ENCODE peak calls at places on chromosomes 11 and 22, in four cellular contexts. I is Peyer's patch, X is fibroblast of lung, E is cardiac muscle cell. O is an unnamed sample. For H3K36me3, the result is how much of the 10 kb centered on the place peaks cover.

GRCh38 chr22:48327721-48328120 is 1500.0 kb downstream of the BRD1 start:
- DNase-seq in I (no peak), X (no peak), E (no peak), O (no peak)

GRCh38 chr11:47552086-47552580 is 799 bp downstream of the CELF1 start:
- DNase-seq in I (no peak), X (peak), E (peak), O (no peak)

GRCh38 chr22:22928666-22929380 is 41.2 kb downstream of the IGLL5 start:
- DNase-seq in I (peak), X (peak), E (no peak), O (no peak)

GRCh38 chr11:2930705-2931415 is 1.6 kb upstream of the PHLDA2 start:
- DNase-seq in I (peak), X (no peak), E (peak), O (no peak)

GRCh38 chr22:33034753-33035152 is 23.4 kb downstream of the SYN3 start:
- DNase-seq in I (no peak), X (no peak), E (no peak), O (no peak)

GRCh38 chr11:6608726-6609501 is 3.1 kb downstream of the TAF10 start:
- DNase-seq in I (peak), X (peak), E (no peak), O (no peak)

GRCh38 chr11:113475160-113475761 is at the start of gene DRD2:
- DNase-seq in I (no peak), X (peak), E (peak), O (no peak)

GRCh38 chr11:46389450-46390330 is 1.9 kb downstream of the CHRM4 start:
- DNase-seq in I (peak), X (peak), E (peak), O (no peak)

GRCh38 chr11:44988981-44989635 is 38.4 kb upstream of the TP53I11 start:
- DNase-seq in I (peak), X (no peak), E (no peak), O (no peak)

GRCh38 chr22:49101225-49101624 is 726.4 kb downstream of the BRD1 start:
- DNase-seq in I (no peak), X (no peak), E (no peak), O (no peak)

GRCh38 chr11:27456140-27456801 is 16.3 kb downstream of the LGR4 start:
- DNase-seq in I (no peak), X (peak), E (no peak), O (peak)

GRCh38 chr22:23504522-23504921 is 75.6 kb downstream of the IGLL1 start:
- DNase-seq in I (no peak), X (no peak), E (no peak), O (no peak)

GRCh38 chr11:27621440-27622161 is 78.7 kb downstream of the BDNF start:
- DNase-seq in I (no peak), X (peak), E (no peak), O (peak)

GRCh38 chr11:11349870-11350325 is 3.2 kb downstream of the CSNK2A3 start:
- DNase-seq in I (no peak), X (peak), E (no peak), O (peak)

GRCh38 chr11:62879150-62879549 is 1.5 kb upstream of the SLC3A2 start:
- DNase-seq in I (no peak), X (no peak), E (no peak), O (no peak)
- H3K4me3 ChIP-seq in I (no peak), X (no peak), E (no peak), O (no peak)

GRCh38 chr11:62905286-62905685 is 15.9 kb downstream of the CHRM1 start:
- DNase-seq in I (no peak), X (no peak), E (no peak), O (no peak)

GRCh38 chr11:62909107-62909894 is 11.9 kb downstream of the CHRM1 start:
- DNase-seq in I (peak), X (peak), E (peak), O (no peak)

GRCh38 chr11:62908468-62909072 is 12.6 kb downstream of the CHRM1 start:
- DNase-seq in I (no peak), X (no peak), E (no peak), O (no peak)

GRCh38 chr11:62902932-62903331 is 18.2 kb downstream of the CHRM1 start:
- DNase-seq in I (no peak), X (peak), E (no peak), O (no peak)

DNA sequence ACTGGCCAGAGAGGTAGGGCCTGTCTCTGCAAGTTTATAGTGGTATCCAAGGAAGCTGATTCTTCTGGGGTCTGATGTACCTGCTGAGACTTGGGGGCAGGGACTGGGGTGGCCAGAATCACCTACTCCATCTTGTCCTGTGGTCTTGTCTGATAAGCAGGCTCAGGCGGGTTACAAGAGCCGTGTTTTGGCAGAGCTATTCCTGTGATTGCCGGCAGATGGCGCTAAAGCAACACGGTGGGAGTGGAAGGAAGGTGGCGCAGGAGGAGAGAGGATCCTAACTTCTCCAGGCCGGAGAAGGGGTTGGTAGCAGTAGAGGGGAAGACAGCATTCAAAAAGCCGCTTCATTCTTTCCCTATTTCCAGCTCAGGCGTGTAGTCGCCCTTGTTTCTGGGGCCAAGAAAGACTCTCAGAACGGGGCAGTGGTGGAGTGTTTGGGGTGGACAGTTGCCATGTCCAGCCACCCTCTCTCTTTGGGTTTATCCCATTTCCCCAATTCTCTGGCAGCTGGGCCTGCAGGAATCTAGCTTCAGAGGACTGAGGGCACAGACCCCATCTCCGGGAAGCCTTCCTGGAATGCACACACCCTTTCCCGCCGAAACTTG is 15.1 kb downstream of the CHRM1 start:
- DNase-seq in I (peak), X (peak), E (peak), O (no peak)
- TF ChIP-seq CTCF in I (peak), X (peak), E (peak), O (peak)

GRCh38 chr11:80330302-80330701 is 889.5 kb upstream of the TENM4 start:
- DNase-seq in I (peak), X (peak), E (no peak), O (no peak)
- H3K36me3 ChIP-seq in I (under half), X (under half), E (under half), O (under half)

GRCh38 chr11:128621491-128622136 is 34.3 kb upstream of the ETS1 start:
- DNase-seq in I (no peak), X (peak), E (no peak), O (peak)
- H3K4me3 ChIP-seq in I (no peak), X (no peak), E (no peak), O (no peak)

GRCh38 chr11:67398661-67399563 is 2.7 kb downstream of the PPP1CA start:
- DNase-seq in I (no peak), X (no peak), E (no peak), O (no peak)

GRCh38 chr11:67404515-67405195 is 772 bp downstream of the TBC1D10C start:
- DNase-seq in I (peak), X (no peak), E (no peak), O (no peak)

GRCh38 chr11:67400942-67401494 is 640 bp downstream of the PPP1CA start:
- DNase-seq in I (peak), X (no peak), E (no peak), O (no peak)

GRCh38 chr11:67400251-67400941 is 1.3 kb downstream of the PPP1CA start:
- DNase-seq in I (peak), X (no peak), E (no peak), O (no peak)

DNA sequence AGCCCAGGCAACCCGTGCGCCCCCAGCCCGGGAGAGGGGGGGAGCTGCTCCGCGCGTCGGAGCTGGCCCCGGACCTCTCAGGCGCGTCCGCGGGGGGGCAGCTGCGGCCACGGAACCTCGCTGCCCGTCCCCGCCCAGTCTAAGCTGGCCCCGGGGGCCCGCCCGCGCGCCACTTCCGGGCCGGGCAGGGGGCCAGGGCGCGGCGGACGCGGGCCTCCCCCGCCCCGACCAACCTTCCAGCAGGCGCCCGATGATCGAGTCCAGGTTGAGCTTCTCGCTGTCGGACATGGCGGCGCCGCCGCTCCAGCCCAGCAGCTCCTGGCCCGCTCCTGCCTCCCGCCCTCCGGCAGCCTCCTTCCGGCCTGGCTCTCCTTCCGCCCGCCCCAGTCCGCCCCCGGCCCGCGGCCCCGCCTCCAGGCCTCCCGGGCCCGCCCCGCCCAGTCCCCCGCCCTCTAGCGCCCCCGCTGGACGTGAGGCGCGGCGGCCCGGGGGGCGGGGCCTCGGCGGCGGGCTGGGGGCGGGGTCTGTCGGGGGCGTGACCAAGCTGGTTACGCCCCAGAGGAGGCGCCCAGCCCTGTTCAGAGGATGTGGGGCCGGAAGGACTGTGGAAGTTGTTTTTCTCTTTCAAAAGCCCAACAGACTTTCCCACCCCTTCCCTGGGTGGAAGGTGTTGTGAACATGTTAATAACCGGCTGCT is at the start of gene PPP1CA:
- DNase-seq in I (peak), X (peak), E (peak), O (peak)
- TF ChIP-seq CTCF in I (peak), X (no peak), E (peak), O (peak)

GRCh38 chr11:7612056-7612660 is 61.1 kb downstream of the CYB5R2 start:
- DNase-seq in I (no peak), X (no peak), E (no peak), O (no peak)

GRCh38 chr11:7609521-7609920 is 63.8 kb downstream of the CYB5R2 start:
- DNase-seq in I (no peak), X (no peak), E (no peak), O (no peak)

GRCh38 chr11:7612661-7613393 is 60.5 kb downstream of the CYB5R2 start:
- DNase-seq in I (no peak), X (peak), E (peak), O (no peak)

GRCh38 chr11:7610393-7610792 is 62.9 kb downstream of the CYB5R2 start:
- DNase-seq in I (no peak), X (no peak), E (no peak), O (no peak)

GRCh38 chr11:7611411-7611810 is 61.9 kb downstream of the CYB5R2 start:
- DNase-seq in I (no peak), X (no peak), E (no peak), O (no peak)
- H3K36me3 ChIP-seq in I (under half), X (under half), E (under half), O (under half)

GRCh38 chr11:116791813-116792143 is at the start of gene APOA5:
- DNase-seq in I (no peak), X (no peak), E (no peak), O (no peak)
- H3K4me3 ChIP-seq in I (no peak), X (no peak), E (no peak), O (no peak)

DNA sequence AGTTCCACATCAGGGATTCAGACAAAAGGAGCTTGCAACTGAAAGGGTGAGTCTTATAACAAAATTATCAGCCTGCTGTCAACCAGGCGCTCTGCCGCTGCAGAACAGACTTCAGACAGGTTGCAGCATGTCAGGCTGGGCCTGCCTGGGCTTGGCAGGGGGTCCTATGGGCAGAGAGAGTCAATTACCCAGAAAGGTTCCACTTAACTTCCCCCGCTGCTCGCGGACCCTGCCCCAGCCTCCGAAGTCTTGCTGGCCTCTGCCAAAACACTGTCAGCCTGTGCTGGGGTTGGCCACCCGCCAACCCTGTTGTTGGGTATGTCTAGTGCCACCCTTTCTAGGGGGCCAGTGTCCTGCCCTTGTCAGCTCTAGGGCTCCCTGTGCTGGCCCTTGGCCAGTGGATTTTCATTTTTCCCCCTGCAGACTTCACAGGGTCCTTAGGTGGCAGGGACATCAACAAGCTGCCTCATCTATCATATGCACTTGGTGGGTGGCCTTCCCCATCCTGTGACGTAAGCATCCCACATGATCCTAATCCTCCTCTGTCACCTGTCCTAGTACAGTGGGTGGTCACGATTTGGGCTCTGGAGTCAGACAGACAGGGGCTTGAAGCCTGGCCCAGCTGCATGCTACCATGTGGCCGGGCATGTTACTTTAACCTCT is 166.5 kb upstream of the CADM1 start:
- DNase-seq in I (no peak), X (no peak), E (no peak), O (no peak)
- TF ChIP-seq CTCF in I (no peak), X (no peak), E (no peak), O (no peak)

GRCh38 chr11:60934790-60935605 is 10.7 kb downstream of the TMEM132A start:
- DNase-seq in I (no peak), X (no peak), E (no peak), O (no peak)

GRCh38 chr11:60932605-60933346 is 8.5 kb downstream of the TMEM132A start:
- DNase-seq in I (peak), X (no peak), E (no peak), O (no peak)

GRCh38 chr11:60931897-60932296 is 7.6 kb downstream of the TMEM132A start:
- DNase-seq in I (peak), X (no peak), E (no peak), O (no peak)

GRCh38 chr11:60934091-60934789 is 10.0 kb downstream of the TMEM132A start:
- DNase-seq in I (no peak), X (no peak), E (no peak), O (no peak)

DNA sequence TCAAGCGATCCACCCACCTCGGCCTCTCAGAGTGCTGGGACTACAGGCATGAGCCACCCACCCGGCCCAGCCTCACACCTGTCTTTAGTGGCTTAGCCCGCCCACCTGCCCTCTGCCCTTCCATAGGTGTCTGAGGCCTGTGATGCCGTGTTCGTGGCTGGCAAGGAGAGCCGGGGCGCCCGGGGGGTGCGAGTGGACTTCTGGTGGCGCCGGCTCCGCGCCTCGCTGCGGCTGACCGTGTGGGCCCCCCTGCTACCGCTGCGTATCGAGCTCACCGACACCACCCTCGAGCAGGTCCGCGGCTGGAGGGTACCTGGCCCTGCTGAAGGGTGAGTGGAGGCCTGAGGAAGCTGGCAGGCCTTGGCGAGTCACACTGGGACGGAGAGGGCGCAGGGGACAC is 9.2 kb downstream of the TMEM132A start:
- DNase-seq in I (no peak), X (no peak), E (no peak), O (no peak)
- H3K36me3 ChIP-seq in I (under half), X (under half), E (under half), O (under half)

GRCh38 chr11:124644426-124645280 is 22.0 kb downstream of the TBRG1 start:
- DNase-seq in I (peak), X (peak), E (peak), O (no peak)
- H3K4me3 ChIP-seq in I (no peak), X (peak), E (no peak), O (no peak)